ENCODE peak calls at places on chromosomes 6 and 20, in six cellular contexts. One of them, this sample, is unnamed.

GRCh38 chr20:58691773-58692578 is 624 bp upstream of the NPEPL1 start:
- DNase-seq in spleen: peak
- DNase-seq in activated T-cell treated with anti-CD3 and anti-CD28 coated beads, Interleukin-2, amount 50 U/mL, for 72 hours: no peak
- DNase-seq in ELR: peak
- DNase-seq in caudate nucleus: no peak
- DNase-seq in A172: no peak
- DNase-seq in this sample: no peak

GRCh38 chr6:17311595-17312311 is 30.6 kb downstream of the RBM24 start:
- DNase-seq in ELR: no peak
- DNase-seq in caudate nucleus: no peak
- DNase-seq in spleen: no peak
- DNase-seq in A172: no peak
- DNase-seq in activated T-cell treated with anti-CD3 and anti-CD28 coated beads, Interleukin-2, amount 50 U/mL, for 72 hours: no peak
- DNase-seq in this sample: no peak

GRCh38 chr6:72425003-72425681 is 196.7 kb upstream of the KCNQ5 start:
- DNase-seq in caudate nucleus: no peak
- DNase-seq in A172: peak
- DNase-seq in activated T-cell treated with anti-CD3 and anti-CD28 coated beads, Interleukin-2, amount 50 U/mL, for 72 hours: no peak
- DNase-seq in ELR: peak
- DNase-seq in spleen: no peak
- DNase-seq in this sample: no peak

GRCh38 chr6:156779206-156780116 is 2.3 kb downstream of the ARID1B start:
- DNase-seq in caudate nucleus: peak
- DNase-seq in activated T-cell treated with anti-CD3 and anti-CD28 coated beads, Interleukin-2, amount 50 U/mL, for 72 hours: peak
- DNase-seq in A172: no peak
- DNase-seq in spleen: peak
- DNase-seq in ELR: peak
- DNase-seq in this sample: peak

GRCh38 chr20:20334489-20334888 is 33.4 kb upstream of the INSM1 start:
- DNase-seq in activated T-cell treated with anti-CD3 and anti-CD28 coated beads, Interleukin-2, amount 50 U/mL, for 72 hours: no peak
- DNase-seq in spleen: no peak
- DNase-seq in ELR: no peak
- DNase-seq in A172: no peak
- DNase-seq in caudate nucleus: no peak
- DNase-seq in this sample: peak

GRCh38 chr6:30837870-30838269 is 46.4 kb upstream of the DDR1 start:
- DNase-seq in spleen: no peak
- DNase-seq in caudate nucleus: no peak
- DNase-seq in activated T-cell treated with anti-CD3 and anti-CD28 coated beads, Interleukin-2, amount 50 U/mL, for 72 hours: no peak
- DNase-seq in ELR: no peak
- DNase-seq in A172: no peak
- DNase-seq in this sample: no peak

GRCh38 chr20:16243470-16243869 is 329.8 kb downstream of the KIF16B start:
- DNase-seq in caudate nucleus: no peak
- DNase-seq in A172: no peak
- DNase-seq in ELR: no peak
- DNase-seq in activated T-cell treated with anti-CD3 and anti-CD28 coated beads, Interleukin-2, amount 50 U/mL, for 72 hours: no peak
- DNase-seq in spleen: no peak
- DNase-seq in this sample: no peak

GRCh38 chr20:58938541-58938940 is 42.5 kb upstream of the NELFCD start:
- DNase-seq in ELR: no peak
- DNase-seq in activated T-cell treated with anti-CD3 and anti-CD28 coated beads, Interleukin-2, amount 50 U/mL, for 72 hours: no peak
- DNase-seq in caudate nucleus: no peak
- DNase-seq in spleen: no peak
- DNase-seq in A172: no peak
- DNase-seq in this sample: no peak

GRCh38 chr6:43178150-43178549 is 3.8 kb upstream of the CUL9 start:
- DNase-seq in A172: no peak
- DNase-seq in spleen: no peak
- DNase-seq in ELR: no peak
- DNase-seq in activated T-cell treated with anti-CD3 and anti-CD28 coated beads, Interleukin-2, amount 50 U/mL, for 72 hours: no peak
- DNase-seq in caudate nucleus: no peak
- DNase-seq in this sample: no peak

GRCh38 chr6:79466222-79466834 is 70.9 kb downstream of the LCA5 start:
- DNase-seq in caudate nucleus: no peak
- DNase-seq in activated T-cell treated with anti-CD3 and anti-CD28 coated beads, Interleukin-2, amount 50 U/mL, for 72 hours: no peak
- DNase-seq in A172: no peak
- DNase-seq in ELR: peak
- DNase-seq in spleen: no peak
- DNase-seq in this sample: peak

GRCh38 chr6:19697744-19698290 is 139.4 kb upstream of the ID4 start:
- DNase-seq in spleen: no peak
- DNase-seq in activated T-cell treated with anti-CD3 and anti-CD28 coated beads, Interleukin-2, amount 50 U/mL, for 72 hours: no peak
- DNase-seq in caudate nucleus: no peak
- DNase-seq in ELR: peak
- DNase-seq in A172: peak
- DNase-seq in this sample: no peak

GRCh38 chr20:16128538-16129106 is 444.6 kb downstream of the KIF16B start:
- DNase-seq in activated T-cell treated with anti-CD3 and anti-CD28 coated beads, Interleukin-2, amount 50 U/mL, for 72 hours: no peak
- DNase-seq in A172: no peak
- DNase-seq in spleen: no peak
- DNase-seq in ELR: no peak
- DNase-seq in caudate nucleus: no peak
- DNase-seq in this sample: no peak

GRCh38 chr20:34365765-34366213 is 2.7 kb downstream of the ITCH start:
- DNase-seq in activated T-cell treated with anti-CD3 and anti-CD28 coated beads, Interleukin-2, amount 50 U/mL, for 72 hours: peak
- DNase-seq in ELR: no peak
- DNase-seq in spleen: no peak
- DNase-seq in caudate nucleus: no peak
- DNase-seq in A172: no peak
- DNase-seq in this sample: peak

GRCh38 chr6:132746049-132746448 is 11.7 kb downstream of the VNN2 start:
- DNase-seq in caudate nucleus: no peak
- DNase-seq in spleen: no peak
- DNase-seq in A172: no peak
- DNase-seq in activated T-cell treated with anti-CD3 and anti-CD28 coated beads, Interleukin-2, amount 50 U/mL, for 72 hours: no peak
- DNase-seq in ELR: no peak
- DNase-seq in this sample: no peak

GRCh38 chr6:118307581-118307980 is 240.5 kb upstream of the PLN start:
- DNase-seq in ELR: no peak
- DNase-seq in A172: no peak
- DNase-seq in activated T-cell treated with anti-CD3 and anti-CD28 coated beads, Interleukin-2, amount 50 U/mL, for 72 hours: no peak
- DNase-seq in caudate nucleus: no peak
- DNase-seq in spleen: no peak
- DNase-seq in this sample: no peak

GRCh38 chr20:16216227-16217210 is 356.7 kb downstream of the KIF16B start:
- DNase-seq in spleen: no peak
- DNase-seq in activated T-cell treated with anti-CD3 and anti-CD28 coated beads, Interleukin-2, amount 50 U/mL, for 72 hours: no peak
- DNase-seq in ELR: no peak
- DNase-seq in caudate nucleus: no peak
- DNase-seq in A172: no peak
- DNase-seq in this sample: no peak

GRCh38 chr20:63025534-63026331 is 19.0 kb upstream of the BHLHE23 start:
- DNase-seq in ELR: peak
- DNase-seq in activated T-cell treated with anti-CD3 and anti-CD28 coated beads, Interleukin-2, amount 50 U/mL, for 72 hours: no peak
- DNase-seq in spleen: peak
- DNase-seq in A172: no peak
- DNase-seq in caudate nucleus: no peak
- DNase-seq in this sample: peak

GRCh38 chr6:31718294-31718693 is 3.1 kb downstream of the LY6G6D start:
- DNase-seq in spleen: no peak
- DNase-seq in ELR: no peak
- DNase-seq in activated T-cell treated with anti-CD3 and anti-CD28 coated beads, Interleukin-2, amount 50 U/mL, for 72 hours: no peak
- DNase-seq in A172: no peak
- DNase-seq in caudate nucleus: no peak
- DNase-seq in this sample: no peak

This sample was measured in GM20000.